ENCODE peak calls at places on chromosome 3, in four cellular contexts. One of them, this sample, is unnamed.

GRCh38 chr3:175731543-175731942 is 872.4 kb downstream of the NAALADL2 start:
- DNase-seq in cardiac fibroblast: no peak
- DNase-seq in ovary: no peak
- DNase-seq in H9: no peak
- DNase-seq in this sample: no peak

GRCh38 chr3:167318306-167318705 is 61.8 kb downstream of the ZBBX start:
- DNase-seq in cardiac fibroblast: no peak
- DNase-seq in ovary: no peak
- DNase-seq in H9: no peak
- DNase-seq in this sample: no peak

GRCh38 chr3:65425880-65426279 is 612.8 kb downstream of the MAGI1 start:
- DNase-seq in cardiac fibroblast: peak
- DNase-seq in ovary: no peak
- DNase-seq in H9: no peak
- DNase-seq in this sample: no peak

GRCh38 chr3:109118584-109118983 is 650 bp upstream of the MORC1 start:
- DNase-seq in cardiac fibroblast: no peak
- DNase-seq in ovary: no peak
- DNase-seq in H9: no peak
- DNase-seq in this sample: no peak

GRCh38 chr3:18069564-18069963 is 327.1 kb upstream of the TBC1D5 start:
- DNase-seq in cardiac fibroblast: peak
- DNase-seq in ovary: no peak
- DNase-seq in H9: no peak
- DNase-seq in this sample: no peak

GRCh38 chr3:58414538-58415197 is 19.0 kb downstream of the PDHB start:
- DNase-seq in cardiac fibroblast: peak
- DNase-seq in ovary: peak
- DNase-seq in H9: no peak
- DNase-seq in this sample: peak

GRCh38 chr3:37492977-37493471 is 318.6 kb upstream of the LRRFIP2 start:
- DNase-seq in cardiac fibroblast: peak
- DNase-seq in ovary: no peak
- DNase-seq in H9: no peak
- DNase-seq in this sample: no peak

GRCh38 chr3:64802460-64802859 is 114.7 kb upstream of the ADAMTS9 start:
- DNase-seq in cardiac fibroblast: no peak
- DNase-seq in ovary: no peak
- DNase-seq in H9: no peak
- DNase-seq in this sample: no peak

GRCh38 chr3:141878812-141879211 is 2.4 kb downstream of the ATP1B3 start:
- DNase-seq in cardiac fibroblast: peak
- DNase-seq in ovary: no peak
- DNase-seq in H9: no peak
- DNase-seq in this sample: no peak

GRCh38 chr3:38662544-38662943 is 13.1 kb upstream of the SCN5A start:
- DNase-seq in cardiac fibroblast: peak
- DNase-seq in ovary: no peak
- DNase-seq in H9: peak
- DNase-seq in this sample: no peak

GRCh38 chr3:18237251-18238005 is 187.7 kb downstream of the SATB1 start:
- DNase-seq in cardiac fibroblast: peak
- DNase-seq in ovary: no peak
- DNase-seq in H9: no peak
- DNase-seq in this sample: no peak

GRCh38 chr3:152084441-152084840 is 184.3 kb upstream of the MBNL1 start:
- DNase-seq in cardiac fibroblast: no peak
- DNase-seq in ovary: no peak
- DNase-seq in H9: no peak
- DNase-seq in this sample: no peak

GRCh38 chr3:130850044-130850797 is 43.7 kb upstream of the ATP2C1 start:
- DNase-seq in cardiac fibroblast: peak
- DNase-seq in ovary: peak
- DNase-seq in H9: no peak
- DNase-seq in this sample: no peak

GRCh38 chr3:81289676-81290075 is 471.8 kb downstream of the GBE1 start:
- DNase-seq in cardiac fibroblast: peak
- DNase-seq in ovary: no peak
- DNase-seq in H9: no peak
- DNase-seq in this sample: no peak

GRCh38 chr3:156553705-156554356 is 1.1 kb downstream of the SSR3 start:
- DNase-seq in cardiac fibroblast: peak
- DNase-seq in ovary: no peak
- DNase-seq in H9: no peak
- DNase-seq in this sample: no peak

GRCh38 chr3:70488816-70489215 is 176.4 kb upstream of the MDFIC2 start:
- DNase-seq in cardiac fibroblast: no peak
- DNase-seq in ovary: no peak
- DNase-seq in H9: no peak
- DNase-seq in this sample: no peak

GRCh38 chr3:128133273-128133883 is 9.8 kb upstream of the RUVBL1 start:
- DNase-seq in cardiac fibroblast: peak
- DNase-seq in ovary: no peak
- DNase-seq in H9: peak
- DNase-seq in this sample: no peak

GRCh38 chr3:141039573-141039972 is 11.6 kb upstream of the SPSB4 start:
- DNase-seq in cardiac fibroblast: no peak
- DNase-seq in ovary: no peak
- DNase-seq in H9: no peak
- DNase-seq in this sample: no peak

GRCh38 chr3:161489390-161489789 is 7.2 kb upstream of the OTOL1 start:
- DNase-seq in cardiac fibroblast: no peak
- DNase-seq in ovary: no peak
- DNase-seq in H9: no peak
- DNase-seq in this sample: no peak

GRCh38 chr3:149251186-149251585 is 29.6 kb upstream of the CP start:
- DNase-seq in cardiac fibroblast: no peak
- DNase-seq in ovary: no peak
- DNase-seq in H9: no peak
- DNase-seq in this sample: no peak

GRCh38 chr3:71366991-71367604 is 216.4 kb downstream of the FOXP1 start:
- DNase-seq in cardiac fibroblast: no peak
- DNase-seq in ovary: no peak
- DNase-seq in H9: no peak
- DNase-seq in this sample: peak

GRCh38 chr3:176296066-176296597 is 901.1 kb downstream of the TBL1XR1 start:
- DNase-seq in cardiac fibroblast: no peak
- DNase-seq in ovary: no peak
- DNase-seq in H9: no peak
- DNase-seq in this sample: no peak

GRCh38 chr3:100556656-100557310 is 52.6 kb upstream of the ADGRG7 start:
- DNase-seq in cardiac fibroblast: peak
- DNase-seq in ovary: no peak
- DNase-seq in H9: no peak
- DNase-seq in this sample: no peak

GRCh38 chr3:37773925-37774324 is 87.8 kb upstream of the CTDSPL start:
- DNase-seq in cardiac fibroblast: no peak
- DNase-seq in ovary: no peak
- DNase-seq in H9: no peak
- DNase-seq in this sample: no peak

GRCh38 chr3:156837130-156837529 is 11.0 kb downstream of the LEKR1 start:
- DNase-seq in cardiac fibroblast: peak
- DNase-seq in ovary: no peak
- DNase-seq in H9: no peak
- DNase-seq in this sample: no peak

GRCh38 chr3:80087769-80088168 is 320.0 kb upstream of the ROBO1 start:
- DNase-seq in cardiac fibroblast: peak
- DNase-seq in ovary: no peak
- DNase-seq in H9: no peak
- DNase-seq in this sample: no peak

GRCh38 chr3:190497809-190498208 is 16.1 kb upstream of the IL1RAP start:
- DNase-seq in cardiac fibroblast: peak
- DNase-seq in ovary: no peak
- DNase-seq in H9: no peak
- DNase-seq in this sample: no peak

GRCh38 chr3:194503101-194503531 is 16.3 kb upstream of the ATP13A3 start:
- DNase-seq in cardiac fibroblast: peak
- DNase-seq in ovary: no peak
- DNase-seq in H9: no peak
- DNase-seq in this sample: no peak

GRCh38 chr3:151328298-151329036 is 882 bp downstream of the P2RY13 start:
- DNase-seq in cardiac fibroblast: peak
- DNase-seq in ovary: no peak
- DNase-seq in H9: no peak
- DNase-seq in this sample: no peak

GRCh38 chr3:72010044-72010443 is 225.1 kb upstream of the PROK2 start:
- DNase-seq in cardiac fibroblast: peak
- DNase-seq in ovary: no peak
- DNase-seq in H9: no peak
- DNase-seq in this sample: no peak

GRCh38 chr3:111539351-111540331 is 2.4 kb upstream of the CD96 start:
- DNase-seq in cardiac fibroblast: peak
- DNase-seq in ovary: peak
- DNase-seq in H9: peak
- DNase-seq in this sample: peak

GRCh38 chr3:76051145-76051544 is 265.8 kb upstream of the ZNF717 start:
- DNase-seq in cardiac fibroblast: no peak
- DNase-seq in ovary: no peak
- DNase-seq in H9: no peak
- DNase-seq in this sample: no peak

GRCh38 chr3:50885070-50885469 is 210.3 kb downstream of the DOCK3 start:
- DNase-seq in cardiac fibroblast: no peak
- DNase-seq in ovary: no peak
- DNase-seq in H9: no peak
- DNase-seq in this sample: no peak

GRCh38 chr3:50890688-50891344 is 216.1 kb downstream of the DOCK3 start:
- DNase-seq in cardiac fibroblast: no peak
- DNase-seq in ovary: no peak
- DNase-seq in H9: no peak
- DNase-seq in this sample: no peak

GRCh38 chr3:50885491-50885890 is 210.8 kb downstream of the DOCK3 start:
- DNase-seq in cardiac fibroblast: no peak
- DNase-seq in ovary: no peak
- DNase-seq in H9: peak
- DNase-seq in this sample: no peak
- TF ChIP-seq CTCF in cardiac fibroblast: no peak
- TF ChIP-seq CTCF in ovary: no peak
- TF ChIP-seq CTCF in H9: peak
- TF ChIP-seq CTCF in this sample: peak

GRCh38 chr3:12289562-12289961 is 692 bp downstream of the PPARG start:
- DNase-seq in cardiac fibroblast: no peak
- DNase-seq in ovary: no peak
- DNase-seq in H9: no peak
- DNase-seq in this sample: no peak

GRCh38 chr3:12286927-12287726 is 1.7 kb upstream of the PPARG start:
- DNase-seq in cardiac fibroblast: peak
- DNase-seq in ovary: peak
- DNase-seq in H9: peak
- DNase-seq in this sample: peak

GRCh38 chr3:12288466-12289129 is at the start of gene PPARG:
- DNase-seq in cardiac fibroblast: peak
- DNase-seq in ovary: peak
- DNase-seq in H9: peak
- DNase-seq in this sample: peak

GRCh38 chr3:12286504-12286903 is 2.4 kb upstream of the PPARG start:
- DNase-seq in cardiac fibroblast: no peak
- DNase-seq in ovary: no peak
- DNase-seq in H9: no peak
- DNase-seq in this sample: no peak

DNA sequence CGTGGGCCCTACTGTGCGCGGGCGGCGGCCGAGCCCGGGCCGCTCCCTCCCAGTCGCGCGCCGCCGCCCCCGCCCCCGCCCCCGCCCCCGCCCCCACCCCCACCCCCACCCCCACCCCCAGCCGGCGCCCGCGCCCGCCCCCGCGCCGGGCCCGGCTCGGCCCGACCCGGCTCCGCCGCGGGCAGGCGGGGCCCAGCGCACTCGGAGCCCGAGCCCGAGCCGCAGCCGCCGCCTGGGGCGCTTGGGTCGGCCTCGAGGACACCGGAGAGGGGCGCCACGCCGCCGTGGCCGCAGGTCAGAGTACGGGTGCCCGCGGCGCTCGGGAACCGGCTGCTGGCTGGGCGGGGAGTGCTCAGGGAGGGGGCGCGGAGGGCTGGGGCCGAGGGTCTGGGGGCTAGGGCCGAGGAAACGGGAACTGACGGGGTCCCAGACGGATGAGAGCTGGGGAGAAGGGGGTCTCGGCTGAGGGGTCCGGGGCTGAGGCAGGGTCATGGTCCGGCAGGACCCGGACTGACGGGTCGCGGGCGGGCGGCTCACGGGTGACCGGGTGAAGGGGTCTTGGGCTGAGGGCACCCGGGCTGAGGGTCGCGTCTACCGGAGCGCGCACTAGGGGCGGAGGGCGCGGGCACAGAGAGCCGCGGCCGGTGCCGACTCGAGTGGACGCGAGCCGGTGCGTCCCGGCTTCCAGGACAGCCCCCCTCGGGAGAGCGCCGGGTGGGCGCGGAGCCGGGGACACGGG is 974 bp upstream of the PPARG start:
- DNase-seq in cardiac fibroblast: peak
- DNase-seq in ovary: peak
- DNase-seq in H9: peak
- DNase-seq in this sample: peak
- TF ChIP-seq CTCF in cardiac fibroblast: no peak
- TF ChIP-seq CTCF in ovary: no peak
- TF ChIP-seq CTCF in H9: no peak
- TF ChIP-seq CTCF in this sample: no peak

GRCh38 chr3:48563382-48563918 is at the start of gene UCN2:
- DNase-seq in cardiac fibroblast: peak
- DNase-seq in ovary: no peak
- DNase-seq in H9: no peak
- DNase-seq in this sample: no peak

GRCh38 chr3:48558446-48559134 is 2.0 kb upstream of the PFKFB4 start:
- DNase-seq in cardiac fibroblast: no peak
- DNase-seq in ovary: no peak
- DNase-seq in H9: no peak
- DNase-seq in this sample: no peak

GRCh38 chr3:48560648-48561018 is 2.9 kb downstream of the UCN2 start:
- DNase-seq in cardiac fibroblast: no peak
- DNase-seq in ovary: no peak
- DNase-seq in H9: no peak
- DNase-seq in this sample: peak

GRCh38 chr3:48562367-48563095 is 1.1 kb downstream of the UCN2 start:
- DNase-seq in cardiac fibroblast: no peak
- DNase-seq in ovary: no peak
- DNase-seq in H9: no peak
- DNase-seq in this sample: no peak

GRCh38 chr3:48561045-48561736 is 2.4 kb downstream of the UCN2 start:
- DNase-seq in cardiac fibroblast: peak
- DNase-seq in ovary: peak
- DNase-seq in H9: peak
- DNase-seq in this sample: peak
- TF ChIP-seq CTCF in cardiac fibroblast: peak
- TF ChIP-seq CTCF in ovary: no peak
- TF ChIP-seq CTCF in H9: peak
- TF ChIP-seq CTCF in this sample: peak

GRCh38 chr3:180594631-180595348 is 7.2 kb upstream of the TTC14 start:
- DNase-seq in cardiac fibroblast: peak
- DNase-seq in ovary: no peak
- DNase-seq in H9: no peak
- DNase-seq in this sample: no peak
- TF ChIP-seq CTCF in cardiac fibroblast: peak
- TF ChIP-seq CTCF in ovary: peak
- TF ChIP-seq CTCF in H9: peak
- TF ChIP-seq CTCF in this sample: peak

This sample was measured in nephron progenitor cell.